ENCODE peak calls at places on chromosomes 13 and 19, in four cellular contexts. Z is gastrocnemius medialis, Q is H1, C is A549. B is an unnamed sample.
A peak's percentile ranks its signal among the peaks of the same experiment; 100 is the strongest.

GRCh38 chr13:54361460-54361859 is 1332.8 kb downstream of the OLFM4 start:
- DNase-seq in C (no peak), Z (no peak), Q (no peak), B (no peak)

GRCh38 chr19:31423896-31424295 is 74.7 kb upstream of the TSHZ3 start:
- DNase-seq in C (no peak), Z (no peak), Q (no peak), B (no peak)

GRCh38 chr13:35499131-35500051 is 22.9 kb upstream of the MAB21L1 start:
- DNase-seq in Z (no peak), Q (no peak), C (no peak), B (no peak)

GRCh38 chr19:2634228-2634951 is 68.1 kb downstream of the GNG7 start:
- DNase-seq in Q (no peak), Z (no peak), C (no peak), B (no peak)

GRCh38 chr13:114260818-114261217 is 20.6 kb upstream of the UPF3A start:
- DNase-seq in Q (no peak), Z (no peak), C (no peak), B (no peak)

GRCh38 chr19:51055866-51056265 is 9.0 kb downstream of the KLK13 start:
- DNase-seq in C (no peak), Q (no peak), Z (no peak), B (no peak)

GRCh38 chr13:24220086-24220703 is 59.7 kb downstream of the SPATA13 start:
- DNase-seq in Q (no peak), C (peak; percentile 46), Z (no peak), B (no peak)

GRCh38 chr19:56136362-56136761 is 4.7 kb upstream of the ZNF444 start:
- DNase-seq in Q (peak; percentile 57), Z (no peak), C (no peak), B (no peak)

GRCh38 chr19:17340302-17340870 is 3.0 kb downstream of the GTPBP3 start:
- DNase-seq in Z (no peak), Q (peak; percentile 77), C (no peak), B (no peak)

GRCh38 chr19:40147693-40148347 is 43.4 kb upstream of the MAP3K10 start:
- DNase-seq in Q (no peak), C (no peak), Z (no peak), B (peak; percentile 86)

GRCh38 chr19:35404879-35405622 is 34.2 kb downstream of the GPR42 start:
- DNase-seq in Z (no peak), C (peak; percentile 66), Q (no peak), B (no peak)

GRCh38 chr13:43780666-43781065 is 6.1 kb downstream of the ENOX1 start:
- DNase-seq in Q (no peak), C (no peak), Z (no peak), B (no peak)

GRCh38 chr13:109381546-109382180 is 404.7 kb downstream of the IRS2 start:
- DNase-seq in Z (no peak), C (no peak), Q (no peak), B (no peak)

GRCh38 chr19:39469567-39469966 is 11.1 kb upstream of the TIMM50 start:
- DNase-seq in Z (no peak), C (no peak), Q (no peak), B (no peak)

GRCh38 chr13:38308736-38309135 is 40.9 kb upstream of the UFM1 start:
- DNase-seq in Z (no peak), C (no peak), Q (no peak), B (no peak)

GRCh38 chr19:39670998-39671397 is 15.3 kb downstream of the LGALS16 start:
- DNase-seq in Q (no peak), Z (no peak), C (no peak), B (no peak)

GRCh38 chr13:37058801-37059135 is 720 bp downstream of the SUPT20H start:
- DNase-seq in Q (no peak), C (peak; percentile 8), Z (no peak), B (no peak)

GRCh38 chr13:28486144-28486543 is 8.8 kb downstream of the FLT1 start:
- DNase-seq in C (no peak), Q (no peak), Z (no peak), B (no peak)

GRCh38 chr19:55519461-55520311 is 17.2 kb downstream of the SBK2 start:
- DNase-seq in Q (no peak), C (peak; percentile 85), Z (peak; percentile 65), B (no peak)

GRCh38 chr19:30516586-30516985 is 144.4 kb downstream of the ZNF536 start:
- DNase-seq in Z (no peak), C (no peak), Q (no peak), B (no peak)

GRCh38 chr19:54517483-54517882 is 14.9 kb downstream of the LAIR2 start:
- DNase-seq in Z (no peak), Q (no peak), C (peak; percentile 29), B (no peak)

GRCh38 chr13:105139380-105140285 is 1395.8 kb downstream of the EFNB2 start:
- DNase-seq in Z (no peak), Q (no peak), C (peak; percentile 46), B (peak; percentile 86)

GRCh38 chr19:35143231-35143715 is at the start of gene FXYD7:
- DNase-seq in Z (no peak), C (no peak), Q (no peak), B (no peak)

GRCh38 chr19:50233308-50233910 is 30.0 kb downstream of the MYH14 start:
- DNase-seq in Z (peak; percentile 69), C (no peak), Q (no peak), B (no peak)

GRCh38 chr13:20489185-20489820 is 36.4 kb downstream of the CRYL1 start:
- DNase-seq in Z (no peak), Q (no peak), C (no peak), B (peak; percentile 29)

GRCh38 chr19:40948580-40949299 is 42.3 kb upstream of the CYP2B6 start:
- DNase-seq in C (no peak), Z (no peak), Q (no peak), B (no peak)

GRCh38 chr19:8827277-8827676 is 4.8 kb downstream of the ZNF558 start:
- DNase-seq in C (no peak), Q (no peak), Z (no peak), B (no peak)

GRCh38 chr19:45098521-45099464 is 5.8 kb downstream of the PPP1R37 start:
- DNase-seq in C (no peak), Q (no peak), Z (peak; percentile 59), B (no peak)

GRCh38 chr13:44523176-44524017 is 52.7 kb downstream of the TSC22D1 start:
- DNase-seq in Z (no peak), C (peak; percentile 13), Q (no peak), B (no peak)

GRCh38 chr19:16001481-16002312 is 52.9 kb downstream of the OR10H4 start:
- DNase-seq in Q (no peak), C (no peak), Z (no peak), B (no peak)

GRCh38 chr19:16000024-16000687 is 51.3 kb downstream of the OR10H4 start:
- DNase-seq in Z (no peak), C (no peak), Q (no peak), B (no peak)

GRCh38 chr19:16005925-16006324 is 57.1 kb downstream of the OR10H4 start:
- DNase-seq in Z (no peak), Q (no peak), C (no peak), B (no peak)

GRCh38 chr19:16002985-16003384 is 54.2 kb downstream of the OR10H4 start:
- DNase-seq in C (no peak), Q (no peak), Z (no peak), B (no peak)

DNA sequence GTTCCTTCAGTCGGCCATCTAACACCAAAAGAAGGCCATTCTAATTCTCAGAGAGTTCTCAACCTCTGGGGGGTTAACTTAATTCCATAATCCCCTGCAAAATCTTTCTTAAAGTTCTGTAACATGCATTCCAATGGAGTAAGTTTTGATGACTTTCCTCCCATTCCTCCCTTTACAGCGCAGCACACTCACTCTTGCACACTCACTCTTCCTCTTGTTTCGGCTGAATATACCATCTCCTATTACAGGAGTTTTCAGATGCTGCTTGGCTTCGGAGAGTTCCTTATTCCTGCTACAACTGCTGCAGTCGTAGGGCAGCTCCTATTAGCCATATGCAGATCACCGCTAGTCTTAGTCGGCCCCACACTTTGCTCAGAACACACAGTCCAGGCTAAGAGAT is 53.6 kb downstream of the OR10H4 start:
- DNase-seq in Q (no peak), Z (no peak), C (no peak), B (no peak)
- H3K4me3 ChIP-seq in Q (no peak overlapping the region), Z (peak overlapping the region; percentile 44), C (no peak overlapping the region), B (peak overlapping the region; percentile 10)

DNA sequence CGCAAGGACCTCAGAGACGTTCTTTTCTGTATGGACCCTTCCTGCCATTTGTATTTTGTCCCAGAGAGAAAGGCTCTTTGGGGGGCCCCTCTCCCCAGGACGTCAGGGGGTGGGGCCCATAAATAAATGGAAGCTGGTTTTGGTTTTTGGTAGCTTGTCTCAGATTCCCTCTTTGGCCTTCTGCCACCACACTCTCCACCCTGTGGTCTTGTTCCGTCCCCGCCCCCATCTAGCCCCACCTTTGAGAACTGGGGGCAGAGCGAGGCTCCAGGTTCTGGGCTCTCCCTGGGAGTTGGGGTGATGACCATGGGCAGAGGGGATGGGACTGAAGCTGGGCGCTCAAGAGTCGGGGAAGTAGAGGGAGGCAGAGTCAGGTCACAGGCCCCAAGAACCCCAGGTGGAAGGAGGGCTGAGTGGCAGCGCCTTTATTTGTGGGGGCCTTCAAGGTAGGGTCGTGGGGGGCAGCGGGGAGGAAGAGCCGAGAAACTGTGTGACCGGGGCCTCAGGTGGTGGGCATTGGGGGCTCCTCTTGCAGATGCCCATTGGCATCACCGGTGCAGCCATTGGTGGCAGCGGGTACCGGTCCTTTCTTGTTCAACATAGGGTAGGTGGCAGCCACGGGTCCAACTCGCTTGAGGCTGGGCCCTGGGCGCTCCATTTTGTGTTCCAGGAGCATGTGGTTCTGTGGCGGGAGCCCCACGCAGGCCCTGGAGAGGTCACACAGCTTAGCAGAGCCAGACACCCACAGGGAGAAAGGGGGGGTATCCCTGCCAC is 3.3 kb downstream of the ISYNA1 start:
- DNase-seq in Z (no peak), Q (no peak), C (no peak), B (no peak)
- TF ChIP-seq POLR2A in Z (no peak), Q (no peak), C (no peak), B (no peak)

GRCh38 chr13:27427663-27428062 is 3.2 kb downstream of the GTF3A start:
- DNase-seq in Z (no peak), C (no peak), Q (no peak), B (no peak)

GRCh38 chr13:27428160-27428559 is 3.7 kb downstream of the GTF3A start:
- DNase-seq in Z (no peak), C (no peak), Q (no peak), B (no peak)

GRCh38 chr13:27424246-27425150 is at the start of gene GTF3A:
- DNase-seq in Z (peak; percentile 71), Q (peak; percentile 46), C (peak; percentile 80), B (peak; percentile 73)

GRCh38 chr13:27425151-27425917 is 915 bp downstream of the GTF3A start:
- DNase-seq in C (no peak), Q (no peak), Z (no peak), B (no peak)

GRCh38 chr13:27425918-27426630 is 1.7 kb downstream of the GTF3A start:
- DNase-seq in Z (peak; percentile 80), C (peak; percentile 51), Q (no peak), B (peak; percentile 83)
- TF ChIP-seq CTCF in Z (peak; percentile 67), C (peak; percentile 37), Q (peak; percentile 64), B (no peak)

DNA sequence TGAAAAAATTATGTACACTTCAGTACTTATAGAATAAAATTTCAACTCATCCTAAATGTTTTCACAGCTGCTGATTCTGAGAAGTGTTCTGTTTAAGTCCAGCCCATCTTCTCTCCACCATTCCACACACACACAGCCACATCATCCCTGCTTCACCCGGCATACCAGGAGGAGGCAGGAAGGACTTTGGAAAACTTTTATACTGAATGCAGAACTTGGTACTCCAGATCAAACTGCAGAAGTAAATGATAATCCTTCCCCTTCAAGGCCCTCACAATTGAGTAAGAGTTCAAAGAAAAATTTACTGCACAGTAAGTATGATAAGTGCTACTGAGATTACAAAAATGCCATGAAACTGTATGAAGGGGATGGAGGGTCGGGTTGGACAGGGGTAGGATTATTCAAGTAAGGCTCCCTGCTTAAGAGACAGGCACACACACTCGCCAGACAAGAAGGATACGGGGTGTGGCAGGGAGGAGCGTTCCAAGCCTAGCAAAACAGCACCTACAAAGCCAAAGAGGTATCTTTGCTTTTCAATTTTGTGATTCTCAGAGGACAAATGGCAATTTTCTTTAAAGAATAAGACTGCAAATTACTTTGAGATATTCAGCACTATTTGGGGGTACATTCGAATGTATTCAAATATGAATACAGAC is 2.6 kb downstream of the USP12 start:
- DNase-seq in Q (no peak), Z (no peak), C (no peak), B (no peak)
- H3K4me3 ChIP-seq in Q (no peak overlapping the region), Z (no peak overlapping the region), C (no peak overlapping the region), B (no peak overlapping the region)

B was measured in lower leg skin.